ENCODE peak calls at places on chromosomes 1 and 21, in nine cellular contexts. K is hypothalamus, B is GM18507, C is amniotic epithelial cell, S is brain microvascular endothelial cell, F is mesothelial cell of epicardium, N is EL, R is heart right ventricle, Z is T-cell. A is an unnamed sample.

GRCh38 chr1:46533179-46533864 is 18.1 kb downstream of the KNCN start:
- DNase-seq in C (peak), R (no peak), N (peak), Z (peak), S (no peak), F (peak), K (no peak), B (no peak), A (peak)

GRCh38 chr1:67647814-67648358 is 37.1 kb upstream of the GADD45A start:
- DNase-seq in F (no peak), R (no peak), Z (no peak), B (no peak), C (no peak), S (no peak), N (no peak), K (no peak), A (peak)

GRCh38 chr1:84570436-84571149 is 3.6 kb downstream of the CTBS start:
- DNase-seq in B (no peak), S (no peak), F (no peak), C (peak), K (no peak), Z (no peak), R (no peak), N (no peak), A (no peak)

GRCh38 chr1:205782627-205783470 is 7.6 kb upstream of the RAB29 start:
- DNase-seq in F (no peak), C (no peak), B (no peak), R (no peak), K (no peak), S (no peak), N (no peak), Z (no peak), A (no peak)

GRCh38 chr1:153968400-153968799 is 698 bp downstream of the CREB3L4 start:
- DNase-seq in S (no peak), F (no peak), R (no peak), C (no peak), K (no peak), Z (no peak), N (no peak), B (no peak), A (peak)

GRCh38 chr1:109719337-109719837 is 7.3 kb downstream of the GSTM5 start:
- DNase-seq in S (peak), K (no peak), Z (no peak), N (peak), F (no peak), B (no peak), C (peak), R (no peak), A (peak)

GRCh38 chr1:87392241-87393192 is 63.8 kb downstream of the LMO4 start:
- DNase-seq in C (peak), K (no peak), R (no peak), N (peak), F (no peak), Z (no peak), B (no peak), S (peak), A (peak)

GRCh38 chr1:116910379-116911165 is 856 bp downstream of the PTGFRN start:
- DNase-seq in S (no peak), F (peak), B (no peak), N (peak), Z (peak), C (no peak), K (no peak), R (peak), A (peak)

GRCh38 chr1:40712997-40713396 is 21.5 kb downstream of the NFYC start:
- DNase-seq in R (peak), B (no peak), N (peak), Z (no peak), F (no peak), K (no peak), S (no peak), C (no peak), A (no peak)

GRCh38 chr1:22503721-22504410 is 52.2 kb downstream of the ZBTB40 start:
- DNase-seq in R (no peak), N (peak), Z (no peak), K (no peak), S (no peak), C (peak), B (no peak), F (no peak), A (no peak)

GRCh38 chr1:235901461-235901860 is 34.8 kb upstream of the LYST start:
- DNase-seq in R (no peak), K (no peak), Z (no peak), S (peak), B (no peak), C (peak), N (peak), F (no peak), A (no peak)

GRCh38 chr21:32413697-32414578 is 1.4 kb downstream of the EVA1C start:
- DNase-seq in K (no peak), S (no peak), Z (no peak), N (peak), B (no peak), R (no peak), F (no peak), C (peak), A (peak)

GRCh38 chr1:15322648-15323350 is 75.8 kb downstream of the FHAD1 start:
- DNase-seq in R (peak), B (no peak), Z (no peak), C (no peak), N (peak), F (no peak), S (no peak), K (no peak), A (peak)

GRCh38 chr1:24872446-24872845 is 57.6 kb downstream of the RUNX3 start:
- DNase-seq in N (no peak), R (peak), S (no peak), Z (no peak), C (no peak), K (no peak), F (no peak), B (no peak), A (no peak)

GRCh38 chr1:16020325-16020724 is 1.5 kb upstream of the CLCNKA start:
- DNase-seq in R (no peak), C (no peak), N (no peak), B (no peak), K (no peak), F (no peak), S (no peak), Z (no peak), A (no peak)

GRCh38 chr1:5968161-5968736 is 24.0 kb downstream of the NPHP4 start:
- DNase-seq in Z (no peak), N (no peak), R (no peak), F (no peak), C (no peak), K (no peak), S (no peak), B (no peak), A (no peak)

GRCh38 chr1:166184897-166185296 is 18.1 kb upstream of the FAM78B start:
- DNase-seq in N (peak), Z (no peak), F (no peak), B (no peak), S (no peak), K (no peak), C (no peak), R (no peak), A (no peak)

GRCh38 chr1:24070821-24071393 is 41.0 kb downstream of the MYOM3 start:
- DNase-seq in Z (peak), N (peak), F (peak), S (peak), R (peak), K (peak), C (peak), B (peak), A (peak)

GRCh38 chr1:52727114-52727586 is 897 bp downstream of the ZYG11B start:
- DNase-seq in F (no peak), C (no peak), S (no peak), N (peak), K (no peak), B (no peak), Z (no peak), R (no peak), A (peak)

GRCh38 chr1:16430598-16430997 is 6.6 kb downstream of the SPATA21 start:
- DNase-seq in R (no peak), F (no peak), S (no peak), Z (no peak), B (no peak), K (no peak), N (peak), C (peak), A (peak)

GRCh38 chr1:50110656-50111055 is 1.9 kb downstream of the ELAVL4 start:
- DNase-seq in F (no peak), S (no peak), C (no peak), N (no peak), Z (no peak), K (no peak), R (no peak), B (no peak), A (peak)

GRCh38 chr21:42039911-42040351 is 29.8 kb upstream of the ZBTB21 start:
- DNase-seq in N (peak), R (no peak), Z (no peak), K (no peak), C (peak), S (peak), B (no peak), F (no peak), A (peak)

GRCh38 chr21:26686278-26686677 is 113.2 kb upstream of the CYYR1 start:
- DNase-seq in K (no peak), S (no peak), N (peak), C (peak), B (no peak), R (no peak), Z (no peak), F (no peak), A (peak)

GRCh38 chr1:147534386-147534785 is 6.9 kb upstream of the BCL9 start:
- DNase-seq in Z (no peak), C (peak), K (no peak), B (no peak), F (no peak), R (no peak), N (peak), S (no peak), A (peak)

GRCh38 chr1:205065666-205066065 is 18.6 kb downstream of the TMEM81 start:
- DNase-seq in F (no peak), C (no peak), B (no peak), N (no peak), R (no peak), Z (no peak), S (no peak), K (no peak), A (no peak)

GRCh38 chr1:7616076-7616833 is 154.8 kb upstream of the VAMP3 start:
- DNase-seq in B (no peak), C (peak), K (no peak), N (peak), R (peak), F (peak), Z (no peak), S (peak), A (peak)

GRCh38 chr21:31781737-31782136 is 49.8 kb upstream of the SCAF4 start:
- DNase-seq in F (peak), S (peak), R (peak), B (no peak), N (peak), K (no peak), C (no peak), Z (no peak), A (peak)

GRCh38 chr1:199868777-199869176 is 158.7 kb upstream of the NR5A2 start:
- DNase-seq in K (no peak), C (no peak), S (no peak), N (no peak), R (no peak), F (no peak), Z (no peak), B (no peak), A (no peak)

GRCh38 chr1:20233394-20233793 is 47.1 kb upstream of the PLA2G2C start:
- DNase-seq in B (no peak), C (no peak), K (no peak), F (no peak), R (no peak), S (peak), Z (no peak), N (peak), A (peak)

GRCh38 chr1:70737125-70737524 is 310.5 kb downstream of the PTGER3 start:
- DNase-seq in R (no peak), S (no peak), K (no peak), Z (no peak), F (no peak), C (no peak), N (no peak), B (no peak), A (peak)

GRCh38 chr1:206895837-206896242 is 1.4 kb upstream of the IL24 start:
- DNase-seq in B (no peak), R (no peak), F (no peak), C (no peak), Z (no peak), S (no peak), K (no peak), N (peak), A (peak)

GRCh38 chr1:59432531-59433439 is 135.9 kb downstream of the FGGY start:
- DNase-seq in S (no peak), Z (no peak), N (no peak), B (peak), F (no peak), K (no peak), C (no peak), R (no peak), A (peak)